ENCODE peak calls at places on chromosomes 5 and 9, in five cellular contexts. S is colonic mucosa, F is heart left ventricle, N is lower lobe of right lung, E is esophagus muscularis mucosa. T is an unnamed sample.

GRCh38 chr9:99118782-99119466 is 14.0 kb downstream of the TGFBR1 start:
- DNase-seq in F (no peak), N (no peak), E (no peak), S (no peak), T (no peak)

GRCh38 chr9:11821541-11821940 is 871.6 kb upstream of the TYRP1 start:
- DNase-seq in N (no peak), F (no peak), E (no peak), S (no peak), T (no peak)

GRCh38 chr9:124781967-124782660 is 5.2 kb downstream of the OLFML2A start:
- DNase-seq in F (peak; percentile 12), S (no peak), E (no peak), N (no peak), T (no peak)

GRCh38 chr9:83062011-83062652 is 810 bp downstream of the RASEF start:
- DNase-seq in E (peak; percentile 84), N (peak; percentile 74), S (peak; percentile 74), F (peak; percentile 19), T (peak; percentile 74)

GRCh38 chr5:55063220-55063863 is 39.1 kb upstream of the GZMA start:
- DNase-seq in F (no peak), S (no peak), E (no peak), N (no peak), T (no peak)

GRCh38 chr5:16618138-16618897 is 1.5 kb upstream of the RETREG1 start:
- DNase-seq in N (no peak), E (no peak), F (no peak), S (peak; percentile 21), T (no peak)

GRCh38 chr5:179822444-179822990 is 1.8 kb downstream of the SQSTM1 start:
- DNase-seq in S (no peak), N (peak; percentile 40), E (no peak), F (no peak), T (no peak)

GRCh38 chr9:127776195-127776918 is 2.1 kb downstream of the SH2D3C start:
- DNase-seq in N (peak; percentile 78), S (peak; percentile 52), F (no peak), E (no peak), T (peak; percentile 81)

GRCh38 chr5:168746893-168747640 is 167.9 kb upstream of the PANK3 start:
- DNase-seq in F (no peak), E (no peak), N (no peak), S (no peak), T (no peak)

GRCh38 chr5:76960004-76960625 is 7.3 kb downstream of the CRHBP start:
- DNase-seq in E (no peak), N (no peak), S (no peak), F (no peak), T (no peak)

GRCh38 chr5:35908814-35909213 is 29.6 kb downstream of the CAPSL start:
- DNase-seq in E (no peak), N (no peak), S (no peak), F (no peak), T (no peak)

GRCh38 chr9:121645003-121645402 is 6.4 kb upstream of the DAB2IP start:
- DNase-seq in F (no peak), S (no peak), E (no peak), N (no peak), T (no peak)

GRCh38 chr9:111944467-111944866 is 47.9 kb downstream of the UGCG start:
- DNase-seq in S (no peak), F (no peak), E (no peak), N (no peak), T (no peak)

GRCh38 chr9:96875460-96876142 is 21.3 kb upstream of the ZNF782 start:
- DNase-seq in N (peak; percentile 69), E (no peak), S (peak; percentile 69), F (peak; percentile 35), T (peak; percentile 76)

GRCh38 chr9:30197954-30198353 is 2186.5 kb upstream of the ACO1 start:
- DNase-seq in F (no peak), E (no peak), S (no peak), N (no peak), T (no peak)

GRCh38 chr5:96432245-96433065 is 593 bp downstream of the PCSK1 start:
- DNase-seq in S (no peak), N (no peak), E (no peak), F (no peak), T (no peak)

GRCh38 chr5:32013658-32014057 is 160.5 kb downstream of the GOLPH3 start:
- DNase-seq in S (no peak), F (no peak), E (no peak), N (no peak), T (no peak)

GRCh38 chr9:135281151-135281550 is 193.7 kb downstream of the OLFM1 start:
- DNase-seq in N (no peak), E (no peak), F (no peak), S (no peak), T (no peak)

GRCh38 chr5:178470693-178471025 is 119.5 kb downstream of the COL23A1 start:
- DNase-seq in F (no peak), S (no peak), E (no peak), N (no peak), T (no peak)

GRCh38 chr5:158814521-158814920 is 285.2 kb downstream of the EBF1 start:
- DNase-seq in N (no peak), S (no peak), E (peak; percentile 37), F (no peak), T (no peak)

GRCh38 chr5:14745753-14746152 is 81.2 kb downstream of the OTULIN start:
- DNase-seq in E (no peak), F (no peak), N (no peak), S (no peak), T (no peak)

GRCh38 chr5:178149199-178149932 is 4.3 kb downstream of the NHP2 start:
- DNase-seq in F (no peak), S (no peak), N (no peak), E (no peak), T (no peak)

GRCh38 chr5:148454576-148454975 is 70.8 kb downstream of the FBXO38 start:
- DNase-seq in E (no peak), F (no peak), S (no peak), N (no peak), T (no peak)

GRCh38 chr9:35172878-35173277 is 11.1 kb downstream of the UNC13B start:
- DNase-seq in E (no peak), F (no peak), S (no peak), N (no peak), T (no peak)

GRCh38 chr5:137995747-137996123 is 37.1 kb downstream of the FAM13B start:
- DNase-seq in N (no peak), E (no peak), F (no peak), S (no peak), T (no peak)

GRCh38 chr5:154015071-154015693 is 23.5 kb downstream of the FAM114A2 start:
- DNase-seq in F (peak; percentile 35), S (no peak), N (no peak), E (no peak), T (no peak)

GRCh38 chr5:124261133-124261532 is 485.3 kb downstream of the ZNF608 start:
- DNase-seq in N (no peak), F (no peak), S (no peak), E (no peak), T (no peak)

GRCh38 chr5:13976867-13977479 is 32.5 kb upstream of the DNAH5 start:
- DNase-seq in F (no peak), S (no peak), N (no peak), E (no peak), T (no peak)

GRCh38 chr9:126578029-126578428 is 35.7 kb upstream of the LMX1B start:
- DNase-seq in N (no peak), F (no peak), E (no peak), S (no peak), T (no peak)

GRCh38 chr9:106017198-106017740 is 322.9 kb downstream of the TMEM38B start:
- DNase-seq in E (no peak), S (no peak), F (no peak), N (no peak), T (no peak)

GRCh38 chr5:132256086-132256782 is 1.3 kb upstream of the PDLIM4 start:
- DNase-seq in S (no peak), E (no peak), F (no peak), N (no peak), T (no peak)

GRCh38 chr5:93328833-93329232 is 252.2 kb downstream of the NR2F1-AS1 start:
- DNase-seq in F (no peak), E (no peak), N (no peak), S (no peak), T (no peak)

GRCh38 chr5:74367241-74367733 is 273.2 kb downstream of the ENC1 start:
- DNase-seq in E (peak; percentile 92), N (no peak), S (no peak), F (no peak), T (no peak)

GRCh38 chr5:134436523-134437339 is 25.1 kb upstream of the CDKN2AIPNL start:
- DNase-seq in F (peak; percentile 61), N (peak; percentile 93), E (no peak), S (peak; percentile 82), T (peak; percentile 84)

GRCh38 chr5:35856186-35857003 is at the start of gene IL7R:
- DNase-seq in E (no peak), F (no peak), S (no peak), N (no peak), T (no peak)

GRCh38 chr5:10707198-10708187 is 53.5 kb downstream of the DAP start:
- DNase-seq in F (no peak), E (no peak), N (no peak), S (no peak), T (no peak)

GRCh38 chr9:127754761-127755557 is 19.9 kb upstream of the TOR2A start:
- DNase-seq in S (no peak), E (no peak), N (no peak), F (peak; percentile 59), T (no peak)

GRCh38 chr5:61009907-61010306 is 64.9 kb downstream of the NDUFAF2 start:
- DNase-seq in S (no peak), F (no peak), N (no peak), E (no peak), T (no peak)

GRCh38 chr5:61010759-61011460 is 65.9 kb downstream of the NDUFAF2 start:
- DNase-seq in N (no peak), F (no peak), S (no peak), E (no peak), T (no peak)
- TF ChIP-seq CTCF in N (no peak), F (no peak), S (no peak), E (no peak), T (no peak)

GRCh38 chr5:172905771-172906170 is 53.5 kb upstream of the RPL26L1 start:
- DNase-seq in E (no peak), S (no peak), N (no peak), F (no peak), T (no peak)
- H3K4me1 ChIP-seq in E (peaks cover 59% of the 10 kb centered on the region), S (peaks cover 19% of the 10 kb centered on the region), N (peaks cover 57% of the 10 kb centered on the region), F (peaks cover 33% of the 10 kb centered on the region), T (peaks cover 30% of the 10 kb centered on the region)

GRCh38 chr9:38334234-38334633 is 58.3 kb upstream of the ALDH1B1 start:
- DNase-seq in F (no peak), E (no peak), S (no peak), N (no peak), T (no peak)
- TF ChIP-seq CTCF in F (no peak), E (no peak), S (no peak), N (no peak), T (no peak)

GRCh38 chr5:81971086-81971693 is 633 bp upstream of the ATG10 start:
- DNase-seq in S (peak; percentile 22), F (no peak), E (no peak), N (no peak), T (peak; percentile 25)

GRCh38 chr5:81969912-81970311 is 1.9 kb upstream of the ATG10 start:
- DNase-seq in F (no peak), E (no peak), S (no peak), N (no peak), T (no peak)

GRCh38 chr5:81969226-81969625 is 2.6 kb upstream of the ATG10 start:
- DNase-seq in N (no peak), E (no peak), F (no peak), S (no peak), T (no peak)

GRCh38 chr5:81971694-81972495 is at the start of gene ATG10:
- DNase-seq in F (peak; percentile 94), E (peak; percentile 97), N (peak; percentile 93), S (peak; percentile 91), T (peak; percentile 94)

GRCh38 chr5:81972496-81972791 is 621 bp downstream of the ATG10 start:
- DNase-seq in N (no peak), S (no peak), E (no peak), F (no peak), T (no peak)
- H3K4me1 ChIP-seq in N (peaks cover 5% of the 10 kb centered on the region), S (no peaks in the 10 kb centered on the region), E (no peaks in the 10 kb centered on the region), F (no peaks in the 10 kb centered on the region), T (no peaks in the 10 kb centered on the region)